ENCODE peak calls at places on chromosomes 1 and 21, in four cellular contexts. R is CD8-positive, alpha-beta T cell; Q is Panc1; S is lower lobe of right lung. J is an unnamed sample.

GRCh38 chr1:17274186-17275170 is 25.6 kb downstream of the PADI3 start:
- DNase-seq in R (no peak), Q (no peak), S (peak; percentile 80), J (peak; percentile 34)

GRCh38 chr1:85818371-85818770 is 110.1 kb upstream of the ZNHIT6 start:
- DNase-seq in R (no peak), Q (peak; percentile 79), S (no peak), J (peak; percentile 3)

GRCh38 chr1:60134706-60135105 is 61.1 kb upstream of the C1orf87 start:
- DNase-seq in R (no peak), Q (no peak), S (no peak), J (no peak)

GRCh38 chr1:12544992-12545391 is 73.0 kb downstream of the DHRS3 start:
- DNase-seq in R (no peak), Q (no peak), S (peak; percentile 14), J (no peak)

GRCh38 chr1:112344754-112345423 is 51.1 kb upstream of the CTTNBP2NL start:
- DNase-seq in R (no peak), Q (no peak), S (no peak), J (no peak)

GRCh38 chr1:111577814-111578213 is 41.8 kb upstream of the RAP1A start:
- DNase-seq in R (no peak), Q (no peak), S (no peak), J (no peak)

GRCh38 chr1:229129306-229130027 is 141.4 kb upstream of the RAB4A start:
- DNase-seq in R (peak; percentile 8), Q (no peak), S (no peak), J (no peak)

GRCh38 chr1:182080955-182081582 is 19.6 kb upstream of the ZNF648 start:
- DNase-seq in R (no peak), Q (no peak), S (no peak), J (peak; percentile 33)

GRCh38 chr1:86409416-86410021 is 13.4 kb upstream of the ODF2L start:
- DNase-seq in R (no peak), Q (no peak), S (peak; percentile 64), J (no peak)

GRCh38 chr1:66503841-66504470 is 30.0 kb upstream of the SGIP1 start:
- DNase-seq in R (no peak), Q (no peak), S (no peak), J (peak; percentile 82)

GRCh38 chr1:196477262-196477661 is 131.0 kb downstream of the KCNT2 start:
- DNase-seq in R (no peak), Q (no peak), S (no peak), J (no peak)

GRCh38 chr21:35511298-35512162 is 462.4 kb upstream of the RUNX1 start:
- DNase-seq in R (no peak), Q (no peak), S (no peak), J (peak; percentile 68)

GRCh38 chr1:234608720-234609527 is 1.1 kb downstream of the IRF2BP2 start:
- DNase-seq in R (peak; percentile 55), Q (no peak), S (peak; percentile 75), J (peak; percentile 53)

GRCh38 chr1:175493321-175493998 is 249.9 kb downstream of the TNR start:
- DNase-seq in R (no peak), Q (no peak), S (no peak), J (no peak)

GRCh38 chr1:3263790-3264189 is 190.7 kb upstream of the ARHGEF16 start:
- DNase-seq in R (no peak), Q (no peak), S (no peak), J (no peak)

GRCh38 chr1:155178441-155179106 is 4.9 kb downstream of the TRIM46 start:
- DNase-seq in R (no peak), Q (no peak), S (peak; percentile 76), J (no peak)

GRCh38 chr21:37783016-37783415 is 133.2 kb downstream of the KCNJ6 start:
- DNase-seq in R (no peak), Q (no peak), S (no peak), J (peak; percentile 51)

GRCh38 chr1:49765034-49765433 is 258.7 kb downstream of the AGBL4 start:
- DNase-seq in R (no peak), Q (no peak), S (no peak), J (no peak)

GRCh38 chr1:99535470-99536164 is 110.3 kb upstream of the PALMD start:
- DNase-seq in R (no peak), Q (no peak), S (no peak), J (no peak)

GRCh38 chr21:41065539-41065938 is 102.4 kb upstream of the BACE2 start:
- DNase-seq in R (no peak), Q (no peak), S (no peak), J (no peak)

GRCh38 chr21:44289381-44290010 is 3.8 kb downstream of the AIRE start:
- DNase-seq in R (no peak), Q (no peak), S (no peak), J (no peak)

GRCh38 chr1:10755977-10756521 is 40.4 kb downstream of the CASZ1 start:
- DNase-seq in R (peak; percentile 39), Q (no peak), S (peak; percentile 84), J (no peak)

GRCh38 chr1:14626869-14627607 is 28.6 kb downstream of the KAZN start:
- DNase-seq in R (no peak), Q (no peak), S (no peak), J (no peak)

GRCh38 chr1:178010674-178011073 is 40.8 kb upstream of the SEC16B start:
- DNase-seq in R (no peak), Q (no peak), S (no peak), J (no peak)

GRCh38 chr1:26739251-26739914 is 43.6 kb downstream of the ARID1A start:
- DNase-seq in R (no peak), Q (no peak), S (no peak), J (no peak)

GRCh38 chr1:118302145-118302544 is 117.1 kb upstream of the SPAG17 start:
- DNase-seq in R (no peak), Q (no peak), S (no peak), J (no peak)

GRCh38 chr1:91591175-91591968 is 90.7 kb downstream of the CDC7 start:
- DNase-seq in R (no peak), Q (no peak), S (no peak), J (no peak)

GRCh38 chr1:183461350-183461749 is 10.9 kb upstream of the SMG7 start:
- DNase-seq in R (no peak), Q (no peak), S (no peak), J (no peak)

GRCh38 chr1:115237507-115237906 is 100.5 kb downstream of the NGF start:
- DNase-seq in R (no peak), Q (no peak), S (no peak), J (peak; percentile 20)

DNA sequence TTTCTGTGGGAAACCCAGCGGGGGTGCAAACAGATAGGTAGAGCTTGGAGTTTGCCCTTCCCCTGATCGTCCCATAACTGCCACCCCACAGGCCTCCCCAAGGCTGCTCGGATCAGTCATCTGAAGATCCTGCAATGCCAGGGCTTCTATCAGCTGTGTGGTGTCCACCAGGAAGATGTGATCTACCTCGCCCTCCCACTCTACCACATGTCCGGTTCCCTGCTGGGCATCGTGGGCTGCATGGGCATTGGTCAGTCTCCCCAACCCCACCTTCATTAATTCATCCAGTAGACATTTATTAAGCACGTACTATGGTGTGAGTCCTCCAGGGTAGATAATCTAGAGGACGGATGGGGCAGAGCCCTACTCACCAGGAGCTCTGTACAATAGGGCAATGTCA is 1.8 kb downstream of the SLC27A3 start:
- DNase-seq in R (no peak), Q (no peak), S (no peak), J (no peak)
- H3K27ac ChIP-seq in R (no peak overlapping the region), Q (no peak overlapping the region), S (peak overlapping the region; percentile 89), J (no peak overlapping the region)

DNA sequence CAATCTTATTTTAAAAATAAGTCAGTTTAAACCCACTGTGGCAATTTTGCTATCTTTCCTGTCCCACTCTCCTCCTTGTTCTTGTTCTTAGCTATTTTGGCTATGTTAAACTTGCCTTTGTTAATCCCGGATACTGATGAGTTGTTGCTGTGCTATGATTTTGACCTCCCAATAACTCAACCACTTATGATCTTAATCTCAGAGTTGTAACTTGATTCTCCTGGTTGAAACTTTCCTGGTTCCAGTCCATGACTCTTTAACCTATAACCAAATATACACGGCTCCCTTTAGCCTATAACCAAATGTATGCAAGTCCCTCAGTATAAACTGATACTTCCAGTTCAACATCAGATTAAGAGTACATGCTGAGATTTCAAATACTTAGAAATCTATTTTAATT is 15.6 kb upstream of the ACADM start:
- DNase-seq in R (no peak), Q (no peak), S (no peak), J (no peak)
- H3K4me3 ChIP-seq in R (no peak overlapping the region), Q (no peak overlapping the region), S (no peak overlapping the region), J (no peak overlapping the region)

GRCh38 chr1:227805606-227806197 is 9.8 kb upstream of the PRSS38 start:
- DNase-seq in R (no peak), Q (peak; percentile 79), S (no peak), J (peak; percentile 66)
- H3K27ac ChIP-seq in R (no peak overlapping the region), Q (no peak overlapping the region), S (no peak overlapping the region), J (no peak overlapping the region)

DNA sequence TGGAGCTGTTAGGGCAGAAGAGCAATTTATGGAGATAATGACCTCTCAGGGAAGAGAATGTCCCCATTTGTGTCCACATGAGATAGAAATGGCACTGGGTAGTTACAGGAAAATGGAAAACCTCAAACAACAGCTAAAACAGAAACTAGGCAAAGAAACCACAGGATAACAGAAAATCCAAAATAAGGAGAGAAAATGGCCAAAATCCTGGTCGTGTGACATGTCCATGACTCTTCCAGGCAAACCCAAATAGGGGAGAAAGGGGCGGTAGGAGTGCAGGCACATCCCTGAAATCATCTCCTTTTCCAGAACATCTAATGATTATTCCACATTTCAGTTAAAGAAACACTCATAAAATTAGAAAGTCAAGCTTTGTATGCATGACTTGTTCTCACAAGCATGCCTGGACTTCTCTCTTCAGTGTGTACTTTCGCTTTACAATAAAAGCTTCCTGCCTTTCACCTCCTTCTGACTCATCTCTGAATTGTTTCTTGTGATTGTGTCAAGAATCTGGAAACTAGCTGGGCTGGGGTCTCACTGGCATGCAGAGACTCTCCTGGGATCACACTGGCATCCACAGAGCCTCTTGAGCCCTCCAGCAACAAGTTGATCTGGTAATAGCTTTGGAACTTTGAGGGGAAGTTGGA is 171.4 kb upstream of the ZP4 start:
- DNase-seq in R (no peak), Q (no peak), S (no peak), J (no peak)
- H3K4me3 ChIP-seq in R (no peak overlapping the region), Q (no peak overlapping the region), S (no peak overlapping the region), J (no peak overlapping the region)

GRCh38 chr21:32009263-32009662 is 136.4 kb downstream of the HUNK start:
- DNase-seq in R (no peak), Q (no peak), S (no peak), J (no peak)

GRCh38 chr21:32008714-32009113 is 135.9 kb downstream of the HUNK start:
- DNase-seq in R (no peak), Q (no peak), S (no peak), J (no peak)

GRCh38 chr21:32004281-32004680 is 131.5 kb downstream of the HUNK start:
- DNase-seq in R (no peak), Q (no peak), S (no peak), J (no peak)

GRCh38 chr21:32007461-32007860 is 134.6 kb downstream of the HUNK start:
- DNase-seq in R (no peak), Q (no peak), S (no peak), J (peak; percentile 20)
- H3K27ac ChIP-seq in R (no peak overlapping the region), Q (no peak overlapping the region), S (no peak overlapping the region), J (no peak overlapping the region)

DNA sequence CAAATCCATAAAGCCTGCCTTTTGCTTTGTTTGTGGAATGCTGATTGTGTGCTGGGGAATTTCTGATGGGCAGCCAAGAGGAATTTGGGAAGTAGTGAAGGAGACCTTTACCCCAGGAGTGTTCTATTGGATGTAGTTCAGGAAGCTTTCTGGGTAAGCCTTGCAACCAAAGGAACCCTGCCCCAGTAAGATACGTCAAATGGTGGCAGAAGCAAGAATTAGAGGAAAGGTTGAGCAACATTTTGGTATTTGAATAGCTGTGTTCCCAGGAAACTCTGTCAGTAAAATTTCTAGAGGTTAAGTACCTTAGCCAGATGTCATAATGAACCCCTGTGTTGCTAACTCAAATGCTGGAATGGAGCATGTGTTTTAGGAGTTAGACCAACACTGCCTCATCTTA is 6.4 kb downstream of the MGST3 start:
- DNase-seq in R (no peak), Q (no peak), S (no peak), J (no peak)
- H3K4me3 ChIP-seq in R (no peak overlapping the region), Q (no peak overlapping the region), S (no peak overlapping the region), J (no peak overlapping the region)

J was measured in brain microvascular endothelial cell.